ENCODE peak calls at places on chromosome 20, in six cellular contexts. Y is heart left ventricle; C is mammary epithelial cell; E is transverse colon; F is activated T-helper 1 cell treated with anti-CD3 and anti-CD28 coated beads, Interleukin-12 subunit alpha, Interleukin-12 subunit beta, Interleukin-2, Interleukin-4 antibody, amounts not matched to agents 30 ng/mL and 10 ng/mL and 1 ng/mL, durations not matched to agents 14 hours and 24 hours and 36 hours; U is hippocampal formation. W is an unnamed sample.

GRCh38 chr20:7926767-7927166 is 13.5 kb downstream of the HAO1 start:
- DNase-seq in U (no peak), E (no peak), F (no peak), C (no peak), Y (no peak), W (peak; percentile 12)

GRCh38 chr20:11274137-11274536 is 600.3 kb upstream of the JAG1 start:
- DNase-seq in E (no peak), U (peak; percentile 20), C (peak; percentile 81), Y (peak; percentile 35), F (no peak), W (peak; percentile 85)

GRCh38 chr20:53547664-53548239 is 45.9 kb downstream of the ZNF217 start:
- DNase-seq in F (peak; percentile 24), C (peak; percentile 41), U (no peak), E (peak; percentile 13), Y (peak; percentile 27), W (peak; percentile 63)

GRCh38 chr20:19668406-19668805 is 89.7 kb upstream of the RIN2 start:
- DNase-seq in C (no peak), F (no peak), U (no peak), Y (no peak), E (no peak), W (no peak)

GRCh38 chr20:10194166-10194565 is 24.5 kb upstream of the SNAP25 start:
- DNase-seq in Y (no peak), U (no peak), E (no peak), C (no peak), F (no peak), W (peak; percentile 67)

GRCh38 chr20:57652865-57653545 is 32.8 kb upstream of the ZBP1 start:
- DNase-seq in E (no peak), C (no peak), F (no peak), U (no peak), Y (peak; percentile 16), W (no peak)

GRCh38 chr20:15642676-15643075 is 930.6 kb downstream of the KIF16B start:
- DNase-seq in U (no peak), Y (no peak), E (no peak), C (no peak), F (no peak), W (no peak)

GRCh38 chr20:47221036-47221625 is 135.4 kb downstream of the ZMYND8 start:
- DNase-seq in Y (no peak), E (no peak), U (no peak), C (no peak), F (no peak), W (no peak)

GRCh38 chr20:57404419-57405072 is 13.3 kb downstream of the RBM38 start:
- DNase-seq in F (no peak), Y (no peak), E (no peak), C (no peak), U (no peak), W (no peak)

GRCh38 chr20:54843891-54844290 is 368.5 kb downstream of the DOK5 start:
- DNase-seq in E (no peak), U (no peak), Y (no peak), C (no peak), F (no peak), W (no peak)

GRCh38 chr20:47487175-47487917 is 14.3 kb upstream of the NCOA3 start:
- DNase-seq in E (peak; percentile 33), F (peak; percentile 70), C (peak; percentile 58), Y (no peak), U (no peak), W (no peak)

GRCh38 chr20:58683132-58683531 is 9.5 kb upstream of the NPEPL1 start:
- DNase-seq in F (no peak), C (no peak), Y (no peak), E (no peak), U (no peak), W (no peak)

W was measured in cerebellar cortex.